ENCODE peak calls at places on chromosomes 12 and 14, in six cellular contexts. Y is stimulated activated CD4-positive, alpha-beta T cell treated with anti-CD3 and anti-CD28 coated beads, Interleukin-2, amount 100 ng/mL, for 48 hours; S is prostate gland; T is Right ventricle myocardium superior; O is activated naive CD4-positive, alpha-beta T cell treated with anti-CD3 and anti-CD28 coated beads, Interleukin-2, amount 50 U/mL, for 16 hours; F is sciatic nerve. L is an unnamed sample.

GRCh38 chr12:108821407-108822397 is 35.7 kb downstream of the SSH1 start:
- DNase-seq in Y (peak; percentile 21), S (no peak), T (peak; percentile 61), O (no peak), F (no peak), L (no peak)

GRCh38 chr12:105840384-105840783 is 298.4 kb downstream of the NUAK1 start:
- DNase-seq in Y (no peak), S (no peak), T (no peak), O (no peak), F (no peak), L (no peak)

GRCh38 chr12:21774358-21775129 is at the start of gene KCNJ8:
- DNase-seq in Y (no peak), S (peak; percentile 14), T (peak; percentile 93), O (no peak), F (peak; percentile 70), L (peak; percentile 92)

GRCh38 chr14:103029936-103030335 is 27.4 kb downstream of the CDC42BPB start:
- DNase-seq in Y (no peak), S (no peak), T (no peak), O (no peak), F (no peak), L (no peak)

GRCh38 chr12:41962171-41962572 is 182.5 kb downstream of the GXYLT1 start:
- DNase-seq in Y (no peak), S (no peak), T (peak; percentile 54), O (no peak), F (peak; percentile 65), L (no peak)

GRCh38 chr14:94037954-94038353 is 11.8 kb downstream of the OTUB2 start:
- DNase-seq in Y (no peak), S (no peak), T (no peak), O (no peak), F (no peak), L (no peak)

GRCh38 chr14:21106506-21107359 is 5.9 kb downstream of the TMEM253 start:
- DNase-seq in Y (peak; percentile 72), S (peak; percentile 79), T (peak; percentile 89), O (peak; percentile 79), F (peak; percentile 88), L (peak; percentile 89)

GRCh38 chr12:38268612-38269011 is 48.0 kb upstream of the ALG10B start:
- DNase-seq in Y (no peak), S (no peak), T (no peak), O (no peak), F (no peak), L (no peak)

GRCh38 chr14:45757655-45758054 is 504.7 kb upstream of the MIS18BP1 start:
- DNase-seq in Y (no peak), S (no peak), T (no peak), O (no peak), F (no peak), L (no peak)

GRCh38 chr12:5648692-5649338 is 216.9 kb downstream of the NTF3 start:
- DNase-seq in Y (no peak), S (no peak), T (no peak), O (no peak), F (no peak), L (no peak)

GRCh38 chr12:25723921-25724491 is 170.9 kb upstream of the LMNTD1 start:
- DNase-seq in Y (no peak), S (no peak), T (no peak), O (no peak), F (no peak), L (no peak)

GRCh38 chr14:63727231-63727735 is 582 bp downstream of the SGPP1 start:
- DNase-seq in Y (peak; percentile 9), S (peak; percentile 32), T (peak; percentile 61), O (no peak), F (peak; percentile 67), L (peak; percentile 77)

GRCh38 chr12:131559517-131560516 is 151.1 kb upstream of the SFSWAP start:
- DNase-seq in Y (no peak), S (no peak), T (no peak), O (no peak), F (no peak), L (no peak)

GRCh38 chr12:6964605-6965025 is 5.8 kb downstream of the PHB2 start:
- DNase-seq in Y (no peak), S (no peak), T (no peak), O (no peak), F (no peak), L (peak; percentile 45)

GRCh38 chr12:26369588-26369987 is 174.2 kb downstream of the SSPN start:
- DNase-seq in Y (no peak), S (no peak), T (no peak), O (no peak), F (no peak), L (no peak)

GRCh38 chr14:57641776-57642175 is 148.1 kb upstream of the CCDC198 start:
- DNase-seq in Y (no peak), S (no peak), T (no peak), O (no peak), F (no peak), L (no peak)

GRCh38 chr12:32644455-32644854 is 34.6 kb upstream of the DNM1L start:
- DNase-seq in Y (no peak), S (no peak), T (no peak), O (no peak), F (no peak), L (no peak)

GRCh38 chr12:52389313-52390207 is 4.1 kb upstream of the KRT84 start:
- DNase-seq in Y (no peak), S (peak; percentile 22), T (no peak), O (no peak), F (no peak), L (peak; percentile 64)